ENCODE peak calls at places on chromosomes 11 and 22, in nine cellular contexts. R is omental fat pad, E is gastrocnemius medialis, C is AG04450, O is MM.1S, D is WERI-Rb-1, M is ovary, T is cardiac muscle cell, W is endothelial cell. S is an unnamed sample.

GRCh38 chr11:2736577-2737225 is 36.9 kb upstream of the KCNQ1OT1 start:
- DNase-seq in C (no peak), E (no peak), D (no peak), O (no peak), T (no peak), W (no peak), R (no peak), M (no peak), S (no peak)

GRCh38 chr11:74325649-74326645 is 14.5 kb upstream of the P4HA3 start:
- DNase-seq in O (no peak), D (peak), E (peak), R (no peak), T (no peak), M (peak), W (no peak), C (peak), S (no peak)

GRCh38 chr22:43925433-43926348 is 2.1 kb downstream of the PNPLA3 start:
- DNase-seq in D (peak), T (no peak), O (no peak), W (no peak), M (no peak), C (no peak), R (no peak), E (peak), S (no peak)

GRCh38 chr11:20118209-20118608 is 42.1 kb downstream of the DBX1 start:
- DNase-seq in D (no peak), T (no peak), E (no peak), C (no peak), M (no peak), R (no peak), W (no peak), O (no peak), S (no peak)

GRCh38 chr22:31119026-31119717 is 3.6 kb upstream of the INPP5J start:
- DNase-seq in O (no peak), M (no peak), W (no peak), D (peak), T (peak), E (peak), C (no peak), R (no peak), S (no peak)

GRCh38 chr11:2555376-2555775 is 110.6 kb downstream of the KCNQ1 start:
- DNase-seq in O (no peak), E (no peak), D (no peak), T (no peak), R (no peak), C (no peak), M (peak), W (no peak), S (no peak)

GRCh38 chr11:70454197-70454767 is 56.0 kb downstream of the CTTN start:
- DNase-seq in M (no peak), W (no peak), R (no peak), C (no peak), O (no peak), T (no peak), E (no peak), D (peak), S (no peak)

GRCh38 chr11:33444835-33445594 is 187.8 kb downstream of the HIPK3 start:
- DNase-seq in D (no peak), W (no peak), E (no peak), T (no peak), C (no peak), O (no peak), R (no peak), M (no peak), S (no peak)

GRCh38 chr11:76184551-76184993 is 21.7 kb downstream of the WNT11 start:
- DNase-seq in E (no peak), O (no peak), R (no peak), D (no peak), T (no peak), C (no peak), W (peak), M (no peak), S (no peak)

GRCh38 chr11:71499125-71499524 is 27.9 kb upstream of the KRTAP5-7 start:
- DNase-seq in D (no peak), T (no peak), O (no peak), R (no peak), M (no peak), E (peak), W (no peak), C (no peak), S (peak)

GRCh38 chr11:2708151-2708581 is 8.4 kb upstream of the KCNQ1OT1 start:
- DNase-seq in C (no peak), T (no peak), R (no peak), D (no peak), O (no peak), E (peak), M (peak), W (no peak), S (no peak)

GRCh38 chr22:50340157-50340879 is 2.8 kb upstream of the PPP6R2 start:
- DNase-seq in W (no peak), R (no peak), C (no peak), D (peak), M (no peak), T (peak), E (no peak), O (no peak), S (no peak)

GRCh38 chr22:38230108-38230825 is 28.5 kb downstream of the MAFF start:
- DNase-seq in E (no peak), W (peak), D (peak), T (peak), R (no peak), M (no peak), O (no peak), C (no peak), S (no peak)
- TF ChIP-seq CTCF in E (no peak), W (peak), D (peak), T (peak), R (no peak), M (no peak), O (peak), C (peak), S (peak)

GRCh38 chr22:36568846-36569245 is 39.9 kb upstream of the EIF3D start:
- DNase-seq in R (no peak), O (no peak), T (no peak), C (no peak), W (no peak), E (no peak), D (no peak), M (no peak), S (no peak)

GRCh38 chr22:36573815-36574350 is 44.9 kb upstream of the EIF3D start:
- DNase-seq in C (no peak), T (no peak), W (no peak), E (no peak), M (no peak), D (peak), R (no peak), O (no peak), S (no peak)

GRCh38 chr22:36571991-36572390 is 43.0 kb upstream of the EIF3D start:
- DNase-seq in W (no peak), O (no peak), M (no peak), T (no peak), C (no peak), D (no peak), E (no peak), R (no peak), S (no peak)

GRCh38 chr22:36566720-36567119 is 37.8 kb upstream of the EIF3D start:
- DNase-seq in D (no peak), C (no peak), M (no peak), E (no peak), T (no peak), O (no peak), R (no peak), W (no peak), S (no peak)

DNA sequence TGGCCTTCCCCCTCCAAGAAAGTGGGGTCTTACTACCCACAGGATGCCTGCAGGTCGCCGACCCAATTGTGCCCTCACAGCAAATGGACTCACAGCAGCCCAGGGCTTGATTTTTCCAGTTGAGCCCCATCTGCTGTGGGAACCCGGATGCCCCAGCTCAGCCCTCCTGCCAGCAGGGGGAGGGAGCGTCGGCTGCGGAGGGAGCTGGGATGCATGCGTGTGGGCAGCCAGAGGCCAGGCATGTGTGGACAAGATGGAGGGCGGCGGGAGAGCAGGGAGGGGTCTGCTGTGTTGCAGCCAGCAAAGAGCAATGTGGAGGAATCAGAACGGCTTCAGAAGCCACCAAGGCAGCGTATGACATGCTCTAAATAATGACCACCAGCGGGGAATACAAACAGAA is 41.0 kb upstream of the EIF3D start:
- DNase-seq in T (peak), C (no peak), M (no peak), E (no peak), O (no peak), R (no peak), D (peak), W (peak), S (no peak)
- TF ChIP-seq CTCF in T (peak), C (peak), M (no peak), E (no peak), O (no peak), R (no peak), D (peak), W (peak), S (no peak)

GRCh38 chr22:21657361-21658118 is 8.3 kb upstream of the PPIL2 start:
- DNase-seq in O (peak), M (no peak), R (no peak), C (no peak), W (peak), E (peak), T (peak), D (peak), S (peak)
- TF ChIP-seq CTCF in O (peak), M (no peak), R (no peak), C (no peak), W (peak), E (no peak), T (no peak), D (peak), S (no peak)

GRCh38 chr11:7904910-7905309 is 26.2 kb downstream of the OR10A6 start:
- DNase-seq in C (peak), O (no peak), W (no peak), R (no peak), T (no peak), M (no peak), D (no peak), E (no peak), S (no peak)
- TF ChIP-seq CTCF in C (peak), O (no peak), W (no peak), R (no peak), T (no peak), M (no peak), D (peak), E (no peak), S (no peak)

GRCh38 chr11:15326535-15326934 is 211.8 kb downstream of the INSC start:
- DNase-seq in C (no peak), R (no peak), T (no peak), E (no peak), D (no peak), W (no peak), M (no peak), O (no peak), S (no peak)

GRCh38 chr11:15333407-15333806 is 218.7 kb downstream of the INSC start:
- DNase-seq in T (no peak), O (no peak), E (no peak), D (no peak), C (no peak), R (no peak), M (no peak), W (no peak), S (no peak)

DNA sequence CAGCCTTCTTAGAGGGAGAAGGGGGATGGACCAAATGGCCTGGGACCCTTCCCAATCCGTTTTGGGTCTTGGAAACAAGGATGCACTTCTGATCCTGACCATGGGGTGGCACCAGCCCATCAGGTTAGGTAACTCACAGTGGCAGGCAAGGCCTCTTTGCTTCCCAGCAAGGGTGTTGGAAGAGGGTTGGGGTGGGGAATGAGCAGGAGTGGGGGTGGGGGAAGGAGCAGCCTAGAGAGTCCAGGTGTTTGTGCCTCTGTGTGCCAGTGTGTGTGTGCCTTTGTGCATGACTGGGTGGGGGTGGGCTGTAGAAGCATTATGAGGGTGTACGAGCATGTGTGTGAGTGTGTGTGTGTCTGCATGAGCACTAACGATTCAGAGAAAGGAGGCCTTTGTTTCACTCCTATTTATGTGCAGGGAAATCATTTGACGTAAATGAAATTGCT is 213.1 kb downstream of the INSC start:
- DNase-seq in E (no peak), R (peak), T (peak), M (peak), O (peak), C (peak), W (peak), D (peak), S (peak)
- TF ChIP-seq CTCF in E (peak), R (no peak), T (peak), M (no peak), O (peak), C (peak), W (peak), D (peak), S (peak)

S was measured in mesothelial cell of epicardium.